ENCODE peak calls at places on chromosome X, in eight cellular contexts. One of them, this sample, is unnamed.

GRCh38 chrX:1215123-1215823 is 2.8 kb upstream of the CRLF2 start:
- DNase-seq in MCF 10A: no peak
- DNase-seq in Panc1: no peak
- DNase-seq in GM23248: no peak
- DNase-seq in renal cortical epithelial cell: no peak
- DNase-seq in sigmoid colon: peak
- DNase-seq in A549: no peak
- DNase-seq in stimulated activated CD4-positive, alpha-beta T cell treated with anti-CD3 and anti-CD28 coated beads, TNF-alpha, amount 100 ng/mL, for 48 hours: no peak
- DNase-seq in this sample: no peak

GRCh38 chrX:10128386-10128785 is 28.4 kb upstream of the CLCN4 start:
- DNase-seq in MCF 10A: no peak
- DNase-seq in Panc1: no peak
- DNase-seq in GM23248: no peak
- DNase-seq in renal cortical epithelial cell: no peak
- DNase-seq in sigmoid colon: no peak
- DNase-seq in A549: no peak
- DNase-seq in stimulated activated CD4-positive, alpha-beta T cell treated with anti-CD3 and anti-CD28 coated beads, TNF-alpha, amount 100 ng/mL, for 48 hours: no peak
- DNase-seq in this sample: no peak

GRCh38 chrX:53163436-53163835 is 61.6 kb downstream of the KDM5C start:
- DNase-seq in MCF 10A: no peak
- DNase-seq in Panc1: no peak
- DNase-seq in GM23248: no peak
- DNase-seq in renal cortical epithelial cell: no peak
- DNase-seq in sigmoid colon: no peak
- DNase-seq in A549: no peak
- DNase-seq in stimulated activated CD4-positive, alpha-beta T cell treated with anti-CD3 and anti-CD28 coated beads, TNF-alpha, amount 100 ng/mL, for 48 hours: no peak
- DNase-seq in this sample: no peak

GRCh38 chrX:10972731-10973130 is 138.4 kb upstream of the HCCS start:
- DNase-seq in MCF 10A: no peak
- DNase-seq in Panc1: no peak
- DNase-seq in GM23248: peak
- DNase-seq in renal cortical epithelial cell: no peak
- DNase-seq in sigmoid colon: no peak
- DNase-seq in A549: no peak
- DNase-seq in stimulated activated CD4-positive, alpha-beta T cell treated with anti-CD3 and anti-CD28 coated beads, TNF-alpha, amount 100 ng/mL, for 48 hours: no peak
- DNase-seq in this sample: no peak

GRCh38 chrX:103398321-103398937 is 22.1 kb downstream of the BEX3 start:
- DNase-seq in MCF 10A: peak
- DNase-seq in Panc1: no peak
- DNase-seq in GM23248: peak
- DNase-seq in renal cortical epithelial cell: peak
- DNase-seq in sigmoid colon: no peak
- DNase-seq in A549: peak
- DNase-seq in stimulated activated CD4-positive, alpha-beta T cell treated with anti-CD3 and anti-CD28 coated beads, TNF-alpha, amount 100 ng/mL, for 48 hours: no peak
- DNase-seq in this sample: peak

GRCh38 chrX:39869846-39870601 is 227.7 kb downstream of the BCOR start:
- DNase-seq in MCF 10A: peak
- DNase-seq in Panc1: no peak
- DNase-seq in GM23248: peak
- DNase-seq in renal cortical epithelial cell: peak
- DNase-seq in sigmoid colon: no peak
- DNase-seq in A549: peak
- DNase-seq in stimulated activated CD4-positive, alpha-beta T cell treated with anti-CD3 and anti-CD28 coated beads, TNF-alpha, amount 100 ng/mL, for 48 hours: peak
- DNase-seq in this sample: no peak

GRCh38 chrX:98956014-98956413 is 1454.1 kb downstream of the PCDH19 start:
- DNase-seq in MCF 10A: no peak
- DNase-seq in Panc1: no peak
- DNase-seq in GM23248: no peak
- DNase-seq in renal cortical epithelial cell: no peak
- DNase-seq in sigmoid colon: no peak
- DNase-seq in A549: no peak
- DNase-seq in stimulated activated CD4-positive, alpha-beta T cell treated with anti-CD3 and anti-CD28 coated beads, TNF-alpha, amount 100 ng/mL, for 48 hours: no peak
- DNase-seq in this sample: no peak

GRCh38 chrX:103413981-103414380 is 37.6 kb downstream of the BEX3 start:
- DNase-seq in MCF 10A: no peak
- DNase-seq in Panc1: no peak
- DNase-seq in GM23248: no peak
- DNase-seq in renal cortical epithelial cell: no peak
- DNase-seq in sigmoid colon: no peak
- DNase-seq in A549: no peak
- DNase-seq in stimulated activated CD4-positive, alpha-beta T cell treated with anti-CD3 and anti-CD28 coated beads, TNF-alpha, amount 100 ng/mL, for 48 hours: no peak
- DNase-seq in this sample: no peak

GRCh38 chrX:43676960-43677582 is 21.0 kb downstream of the MAOA start:
- DNase-seq in MCF 10A: peak
- DNase-seq in Panc1: no peak
- DNase-seq in GM23248: no peak
- DNase-seq in renal cortical epithelial cell: peak
- DNase-seq in sigmoid colon: no peak
- DNase-seq in A549: no peak
- DNase-seq in stimulated activated CD4-positive, alpha-beta T cell treated with anti-CD3 and anti-CD28 coated beads, TNF-alpha, amount 100 ng/mL, for 48 hours: no peak
- DNase-seq in this sample: no peak

GRCh38 chrX:40086569-40087335 is 11.0 kb downstream of the BCOR start:
- DNase-seq in MCF 10A: no peak
- DNase-seq in Panc1: no peak
- DNase-seq in GM23248: no peak
- DNase-seq in renal cortical epithelial cell: no peak
- DNase-seq in sigmoid colon: peak
- DNase-seq in A549: no peak
- DNase-seq in stimulated activated CD4-positive, alpha-beta T cell treated with anti-CD3 and anti-CD28 coated beads, TNF-alpha, amount 100 ng/mL, for 48 hours: no peak
- DNase-seq in this sample: no peak

GRCh38 chrX:63746278-63746677 is 38.7 kb downstream of the ARHGEF9 start:
- DNase-seq in MCF 10A: no peak
- DNase-seq in Panc1: no peak
- DNase-seq in GM23248: no peak
- DNase-seq in renal cortical epithelial cell: no peak
- DNase-seq in sigmoid colon: no peak
- DNase-seq in A549: no peak
- DNase-seq in stimulated activated CD4-positive, alpha-beta T cell treated with anti-CD3 and anti-CD28 coated beads, TNF-alpha, amount 100 ng/mL, for 48 hours: no peak
- DNase-seq in this sample: no peak

GRCh38 chrX:56798866-56799864 is 70.1 kb downstream of the NBDY start:
- DNase-seq in MCF 10A: peak
- DNase-seq in Panc1: no peak
- DNase-seq in GM23248: no peak
- DNase-seq in renal cortical epithelial cell: no peak
- DNase-seq in sigmoid colon: no peak
- DNase-seq in A549: no peak
- DNase-seq in stimulated activated CD4-positive, alpha-beta T cell treated with anti-CD3 and anti-CD28 coated beads, TNF-alpha, amount 100 ng/mL, for 48 hours: no peak
- DNase-seq in this sample: peak

This sample was measured in Caco-2.